ENCODE peak calls at places on chromosomes 3 and 15, in five cellular contexts. One of them, this sample, is unnamed.

GRCh38 chr3:138065939-138066338 is 49.5 kb downstream of the DZIP1L start:
- DNase-seq in mammary epithelial cell: no peak
- DNase-seq in stomach: no peak
- DNase-seq in A549: no peak
- DNase-seq in RWPE2: no peak
- DNase-seq in this sample: no peak

GRCh38 chr3:29525254-29525881 is 244.5 kb downstream of the RBMS3 start:
- DNase-seq in mammary epithelial cell: peak; percentile 9
- DNase-seq in stomach: peak; percentile 55
- DNase-seq in A549: no peak
- DNase-seq in RWPE2: no peak
- DNase-seq in this sample: peak; percentile 47

GRCh38 chr3:151918253-151919029 is 45.0 kb downstream of the SUCNR1 start:
- DNase-seq in mammary epithelial cell: peak; percentile 26
- DNase-seq in stomach: no peak
- DNase-seq in A549: peak; percentile 34
- DNase-seq in RWPE2: no peak
- DNase-seq in this sample: no peak

GRCh38 chr3:30655187-30655812 is 48.9 kb downstream of the TGFBR2 start:
- DNase-seq in mammary epithelial cell: peak; percentile 34
- DNase-seq in stomach: no peak
- DNase-seq in A549: no peak
- DNase-seq in RWPE2: no peak
- DNase-seq in this sample: no peak

GRCh38 chr3:63064216-63064755 is 189.1 kb upstream of the CADPS start:
- DNase-seq in mammary epithelial cell: no peak
- DNase-seq in stomach: no peak
- DNase-seq in A549: no peak
- DNase-seq in RWPE2: no peak
- DNase-seq in this sample: no peak

GRCh38 chr3:183370391-183370790 is 58.0 kb downstream of the MCF2L2 start:
- DNase-seq in mammary epithelial cell: no peak
- DNase-seq in stomach: no peak
- DNase-seq in A549: no peak
- DNase-seq in RWPE2: no peak
- DNase-seq in this sample: no peak

GRCh38 chr3:12470111-12470510 is 14.2 kb upstream of the TSEN2 start:
- DNase-seq in mammary epithelial cell: peak; percentile 54
- DNase-seq in stomach: no peak
- DNase-seq in A549: no peak
- DNase-seq in RWPE2: no peak
- DNase-seq in this sample: no peak

GRCh38 chr3:72664171-72664570 is 184.1 kb downstream of the SHQ1 start:
- DNase-seq in mammary epithelial cell: no peak
- DNase-seq in stomach: no peak
- DNase-seq in A549: no peak
- DNase-seq in RWPE2: no peak
- DNase-seq in this sample: no peak

GRCh38 chr15:43872416-43873020 is 45.7 kb downstream of the WDR76 start:
- DNase-seq in mammary epithelial cell: peak; percentile 27
- DNase-seq in stomach: no peak
- DNase-seq in A549: peak; percentile 56
- DNase-seq in RWPE2: no peak
- DNase-seq in this sample: no peak

GRCh38 chr3:184727357-184728060 is 15.6 kb upstream of the MAGEF1 start:
- DNase-seq in mammary epithelial cell: peak; percentile 82
- DNase-seq in stomach: peak; percentile 71
- DNase-seq in A549: peak; percentile 40
- DNase-seq in RWPE2: no peak
- DNase-seq in this sample: peak; percentile 65

GRCh38 chr3:190044142-190044541 is 76.6 kb downstream of the P3H2 start:
- DNase-seq in mammary epithelial cell: peak; percentile 24
- DNase-seq in stomach: no peak
- DNase-seq in A549: no peak
- DNase-seq in RWPE2: no peak
- DNase-seq in this sample: no peak

GRCh38 chr15:64912379-64912778 is 677 bp downstream of the ANKDD1A start:
- DNase-seq in mammary epithelial cell: no peak
- DNase-seq in stomach: no peak
- DNase-seq in A549: no peak
- DNase-seq in RWPE2: no peak
- DNase-seq in this sample: no peak

GRCh38 chr15:51281368-51281967 is 56.9 kb downstream of the CYP19A1 start:
- DNase-seq in mammary epithelial cell: peak; percentile 24
- DNase-seq in stomach: peak; percentile 64
- DNase-seq in A549: peak; percentile 60
- DNase-seq in RWPE2: no peak
- DNase-seq in this sample: peak; percentile 57

GRCh38 chr3:13717222-13717573 is 162.7 kb downstream of the WNT7A start:
- DNase-seq in mammary epithelial cell: no peak
- DNase-seq in stomach: no peak
- DNase-seq in A549: no peak
- DNase-seq in RWPE2: no peak
- DNase-seq in this sample: no peak

GRCh38 chr3:14791343-14791945 is 27.3 kb upstream of the FGD5 start:
- DNase-seq in mammary epithelial cell: peak; percentile 26
- DNase-seq in stomach: peak; percentile 70
- DNase-seq in A549: peak; percentile 76
- DNase-seq in RWPE2: peak; percentile 30
- DNase-seq in this sample: no peak
- TF ChIP-seq CTCF in mammary epithelial cell: peak; percentile 52
- TF ChIP-seq CTCF in stomach: no peak
- TF ChIP-seq CTCF in A549: peak; percentile 78
- TF ChIP-seq CTCF in RWPE2: peak; percentile 49
- TF ChIP-seq CTCF in this sample: peak; percentile 67

GRCh38 chr3:169454060-169454317 is 209.5 kb downstream of the MECOM start:
- DNase-seq in mammary epithelial cell: no peak
- DNase-seq in stomach: no peak
- DNase-seq in A549: no peak
- DNase-seq in RWPE2: no peak
- DNase-seq in this sample: no peak
- H3K27ac ChIP-seq in mammary epithelial cell: peak overlapping the region; percentile 92
- H3K27ac ChIP-seq in stomach: no peak overlapping the region
- H3K27ac ChIP-seq in A549: no peak overlapping the region
- H3K27ac ChIP-seq in RWPE2: peak overlapping the region; percentile 67
- H3K27ac ChIP-seq in this sample: no peak overlapping the region

DNA sequence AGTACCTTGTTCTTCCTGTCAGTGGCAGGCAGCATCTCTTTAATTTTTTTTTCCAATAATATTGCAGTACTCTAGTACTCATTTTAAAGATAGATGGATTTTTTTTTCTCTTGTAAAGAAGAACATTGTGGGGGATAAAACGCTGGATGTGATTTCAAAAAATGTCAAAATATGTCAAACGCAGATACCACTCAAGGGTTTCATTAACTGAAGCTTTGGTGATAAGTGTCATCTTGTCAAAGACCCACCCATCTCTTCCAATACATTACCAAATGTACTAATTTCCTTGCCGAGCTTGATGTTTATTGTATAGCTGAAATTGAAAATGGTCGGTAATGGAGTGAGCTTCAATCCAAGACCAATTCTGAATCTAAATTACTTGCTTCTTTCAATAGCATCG is 332.4 kb upstream of the SOX2 start:
- DNase-seq in mammary epithelial cell: no peak
- DNase-seq in stomach: no peak
- DNase-seq in A549: no peak
- DNase-seq in RWPE2: no peak
- DNase-seq in this sample: no peak
- TF ChIP-seq CTCF in mammary epithelial cell: no peak
- TF ChIP-seq CTCF in stomach: no peak
- TF ChIP-seq CTCF in A549: no peak
- TF ChIP-seq CTCF in RWPE2: no peak
- TF ChIP-seq CTCF in this sample: no peak

GRCh38 chr3:162147996-162148395 is 651.4 kb downstream of the OTOL1 start:
- DNase-seq in mammary epithelial cell: no peak
- DNase-seq in stomach: no peak
- DNase-seq in A549: no peak
- DNase-seq in RWPE2: no peak
- DNase-seq in this sample: no peak
- H3K27ac ChIP-seq in mammary epithelial cell: no peak overlapping the region
- H3K27ac ChIP-seq in stomach: no peak overlapping the region
- H3K27ac ChIP-seq in A549: no peak overlapping the region
- H3K27ac ChIP-seq in RWPE2: no peak overlapping the region
- H3K27ac ChIP-seq in this sample: no peak overlapping the region

GRCh38 chr3:131053021-131053420 is 26.3 kb downstream of the NEK11 start:
- DNase-seq in mammary epithelial cell: no peak
- DNase-seq in stomach: no peak
- DNase-seq in A549: no peak
- DNase-seq in RWPE2: no peak
- DNase-seq in this sample: no peak

GRCh38 chr3:131048030-131048429 is 21.4 kb downstream of the NEK11 start:
- DNase-seq in mammary epithelial cell: no peak
- DNase-seq in stomach: no peak
- DNase-seq in A549: no peak
- DNase-seq in RWPE2: no peak
- DNase-seq in this sample: no peak

GRCh38 chr3:131047582-131047981 is 20.9 kb downstream of the NEK11 start:
- DNase-seq in mammary epithelial cell: no peak
- DNase-seq in stomach: no peak
- DNase-seq in A549: no peak
- DNase-seq in RWPE2: no peak
- DNase-seq in this sample: no peak
- TF ChIP-seq CTCF in mammary epithelial cell: no peak
- TF ChIP-seq CTCF in stomach: no peak
- TF ChIP-seq CTCF in A549: no peak
- TF ChIP-seq CTCF in RWPE2: no peak
- TF ChIP-seq CTCF in this sample: no peak

GRCh38 chr3:122247087-122247824 is 63.8 kb downstream of the CASR start:
- DNase-seq in mammary epithelial cell: no peak
- DNase-seq in stomach: no peak
- DNase-seq in A549: no peak
- DNase-seq in RWPE2: no peak
- DNase-seq in this sample: no peak
- H3K27ac ChIP-seq in mammary epithelial cell: no peak overlapping the region
- H3K27ac ChIP-seq in stomach: no peak overlapping the region
- H3K27ac ChIP-seq in A549: no peak overlapping the region
- H3K27ac ChIP-seq in RWPE2: no peak overlapping the region
- H3K27ac ChIP-seq in this sample: no peak overlapping the region

GRCh38 chr15:56886450-56886856 is 32.0 kb upstream of the TCF12 start:
- DNase-seq in mammary epithelial cell: no peak
- DNase-seq in stomach: no peak
- DNase-seq in A549: no peak
- DNase-seq in RWPE2: no peak
- DNase-seq in this sample: no peak

GRCh38 chr15:56890038-56890437 is 28.4 kb upstream of the TCF12 start:
- DNase-seq in mammary epithelial cell: no peak
- DNase-seq in stomach: no peak
- DNase-seq in A549: no peak
- DNase-seq in RWPE2: no peak
- DNase-seq in this sample: no peak

GRCh38 chr15:56887782-56888127 is 30.7 kb upstream of the TCF12 start:
- DNase-seq in mammary epithelial cell: no peak
- DNase-seq in stomach: no peak
- DNase-seq in A549: no peak
- DNase-seq in RWPE2: no peak
- DNase-seq in this sample: no peak

GRCh38 chr15:56883088-56883487 is 35.4 kb upstream of the TCF12 start:
- DNase-seq in mammary epithelial cell: no peak
- DNase-seq in stomach: no peak
- DNase-seq in A549: no peak
- DNase-seq in RWPE2: no peak
- DNase-seq in this sample: no peak

DNA sequence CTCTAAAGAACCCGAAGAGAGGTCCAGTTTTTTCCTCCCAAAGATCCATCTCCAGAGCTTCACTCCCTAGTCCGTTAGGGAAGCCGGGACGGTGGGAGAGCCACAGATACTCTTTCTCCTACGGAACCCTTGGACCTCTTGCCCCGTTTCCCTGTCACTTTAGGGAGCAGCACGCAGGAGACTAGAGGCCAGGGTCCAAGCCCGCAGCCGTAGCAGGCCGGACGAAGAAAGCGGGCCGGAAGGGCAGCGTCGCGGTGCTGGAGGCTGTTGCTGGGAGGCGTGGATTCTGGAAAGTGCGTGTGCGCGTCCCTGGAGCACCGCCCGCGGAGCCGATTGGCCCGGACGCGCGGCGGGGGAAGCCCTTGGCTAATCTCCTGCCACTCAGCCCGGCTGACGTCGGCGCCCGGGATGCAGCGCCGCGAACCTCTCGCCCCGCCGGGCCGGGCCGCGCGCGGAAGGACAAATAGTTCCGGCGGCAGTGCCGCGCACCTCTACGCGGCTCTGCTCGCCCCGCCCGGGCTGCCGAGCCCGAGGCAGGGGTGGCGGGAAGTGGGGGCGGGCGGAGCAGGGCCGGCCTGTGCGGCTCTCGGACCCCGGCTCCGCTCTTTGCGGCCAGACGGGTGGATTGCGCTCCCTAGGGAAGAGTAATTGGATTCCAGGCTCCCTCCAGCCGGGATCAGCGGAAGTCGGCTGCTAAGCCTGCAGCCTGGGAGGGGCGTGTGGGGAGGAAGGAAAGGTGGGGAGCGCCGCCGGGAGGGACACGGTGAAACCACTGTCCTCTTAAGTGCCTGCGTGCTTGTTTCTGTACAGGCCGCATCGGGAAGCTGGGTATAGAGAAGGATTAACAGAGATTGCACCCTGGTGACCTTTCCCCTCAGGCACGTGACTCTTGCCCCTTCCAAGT is 31.3 kb upstream of the TCF12 start:
- DNase-seq in mammary epithelial cell: peak; percentile 95
- DNase-seq in stomach: peak; percentile 95
- DNase-seq in A549: peak; percentile 89
- DNase-seq in RWPE2: peak; percentile 96
- DNase-seq in this sample: peak; percentile 92
- TF ChIP-seq CTCF in mammary epithelial cell: no peak
- TF ChIP-seq CTCF in stomach: no peak
- TF ChIP-seq CTCF in A549: peak; percentile 34
- TF ChIP-seq CTCF in RWPE2: peak; percentile 47
- TF ChIP-seq CTCF in this sample: no peak

DNA sequence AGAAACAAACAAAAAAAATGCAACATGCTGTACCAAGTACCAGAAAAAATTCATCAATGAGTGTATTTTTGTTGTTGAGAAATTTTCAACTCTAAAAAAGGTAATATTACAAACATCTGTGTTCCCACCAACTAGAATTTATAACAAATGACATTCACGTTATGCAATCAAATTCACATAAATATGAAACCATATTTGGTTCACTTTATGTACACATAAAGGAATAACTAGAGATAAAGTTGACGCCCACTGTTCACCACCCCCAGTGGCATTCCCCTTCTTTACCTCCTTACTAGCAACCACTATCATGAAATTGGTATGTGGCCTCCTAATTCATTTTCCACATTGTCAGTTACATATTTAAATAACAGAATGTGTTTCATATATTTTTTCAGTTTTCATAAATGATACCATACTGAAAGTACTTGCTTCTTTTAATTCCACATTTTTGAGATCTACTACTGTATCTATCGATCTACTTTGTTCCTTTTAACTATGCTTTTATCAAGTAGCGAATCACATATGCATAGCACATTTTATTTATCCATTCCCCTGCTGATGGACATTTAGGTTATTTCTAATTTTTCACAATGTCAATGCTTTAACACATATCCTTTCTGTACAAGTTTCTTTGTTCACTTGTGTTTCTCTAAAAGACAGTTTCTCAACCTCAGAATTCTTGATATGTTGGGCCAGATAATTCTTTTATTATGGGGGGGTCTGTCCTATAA is 34.5 kb downstream of the TBC1D5 start:
- DNase-seq in mammary epithelial cell: no peak
- DNase-seq in stomach: no peak
- DNase-seq in A549: no peak
- DNase-seq in RWPE2: no peak
- DNase-seq in this sample: no peak
- H3K27ac ChIP-seq in mammary epithelial cell: no peak overlapping the region
- H3K27ac ChIP-seq in stomach: no peak overlapping the region
- H3K27ac ChIP-seq in A549: no peak overlapping the region
- H3K27ac ChIP-seq in RWPE2: no peak overlapping the region
- H3K27ac ChIP-seq in this sample: no peak overlapping the region